ENCODE peak calls at places on chromosomes 5 and 9, in five cellular contexts. X, F, H, N and S are unnamed samples.

GRCh38 chr5:207599-207998 is 10.4 kb downstream of the CCDC127 start:
- DNase-seq in X (no peak), F (no peak), H (peak; percentile 60), N (no peak), S (no peak)

GRCh38 chr5:107124376-107124775 is 546.4 kb downstream of the EFNA5 start:
- DNase-seq in X (no peak), F (no peak), H (no peak), N (no peak), S (no peak)

GRCh38 chr5:83162598-83162997 is 85.3 kb downstream of the XRCC4 start:
- DNase-seq in X (no peak), F (no peak), H (no peak), N (no peak), S (no peak)

GRCh38 chr5:134503088-134503936 is 22.2 kb upstream of the JADE2 start:
- DNase-seq in X (peak; percentile 53), F (peak; percentile 92), H (peak; percentile 31), N (peak; percentile 93), S (no peak)

GRCh38 chr5:39801306-39801705 is 376.5 kb upstream of the DAB2 start:
- DNase-seq in X (no peak), F (no peak), H (no peak), N (no peak), S (no peak)

GRCh38 chr5:161406880-161407279 is 139.6 kb downstream of the GABRB2 start:
- DNase-seq in X (no peak), F (no peak), H (no peak), N (no peak), S (no peak)

GRCh38 chr9:65411336-65411735 is 126.3 kb upstream of the FOXD4L5 start:
- DNase-seq in X (no peak), F (no peak), H (no peak), N (no peak), S (no peak)

GRCh38 chr5:133289686-133290367 is 238.0 kb downstream of the HSPA4 start:
- DNase-seq in X (no peak), F (no peak), H (no peak), N (no peak), S (no peak)

GRCh38 chr5:73314395-73315195 is 134.0 kb downstream of the FOXD1 start:
- DNase-seq in X (no peak), F (no peak), H (no peak), N (no peak), S (no peak)

GRCh38 chr5:14272548-14273205 is 129.5 kb downstream of the TRIO start:
- DNase-seq in X (no peak), F (no peak), H (no peak), N (no peak), S (no peak)

GRCh38 chr9:18390393-18390792 is 83.6 kb upstream of the ADAMTSL1 start:
- DNase-seq in X (no peak), F (no peak), H (no peak), N (no peak), S (no peak)

GRCh38 chr5:108529381-108529780 is 147.5 kb upstream of the FBXL17 start:
- DNase-seq in X (no peak), F (no peak), H (no peak), N (no peak), S (no peak)

GRCh38 chr5:149470942-149471341 is 80.3 kb downstream of the CSNK1A1 start:
- DNase-seq in X (no peak), F (no peak), H (no peak), N (no peak), S (no peak)

GRCh38 chr9:86487222-86487841 is 133.1 kb upstream of the TUT7 start:
- DNase-seq in X (no peak), F (peak; percentile 55), H (peak; percentile 6), N (peak; percentile 23), S (no peak)

GRCh38 chr9:129125478-129125877 is 14.3 kb downstream of the PTPA start:
- DNase-seq in X (no peak), F (peak; percentile 50), H (no peak), N (no peak), S (no peak)

GRCh38 chr5:5929231-5929630 is 449.1 kb downstream of the MED10 start:
- DNase-seq in X (no peak), F (no peak), H (no peak), N (no peak), S (no peak)

GRCh38 chr5:5933651-5934050 is 444.7 kb downstream of the MED10 start:
- DNase-seq in X (no peak), F (peak; percentile 13), H (no peak), N (no peak), S (no peak)

GRCh38 chr5:5932824-5933223 is 445.5 kb downstream of the MED10 start:
- DNase-seq in X (no peak), F (no peak), H (no peak), N (no peak), S (no peak)
- TF ChIP-seq KDM1A in X (no peak), F (no peak), H (no peak), N (no peak), S (no peak)

GRCh38 chr5:43115968-43116367 is 4.7 kb upstream of the ZNF131 start:
- DNase-seq in X (no peak), F (no peak), H (no peak), N (peak; percentile 17), S (no peak)

GRCh38 chr5:43113546-43113945 is 7.2 kb upstream of the ZNF131 start:
- DNase-seq in X (no peak), F (no peak), H (no peak), N (no peak), S (no peak)

GRCh38 chr5:43105369-43106289 is 15.1 kb upstream of the ZNF131 start:
- DNase-seq in X (peak; percentile 79), F (peak; percentile 98), H (peak; percentile 92), N (peak; percentile 90), S (peak; percentile 93)

GRCh38 chr5:43106290-43106638 is 14.4 kb upstream of the ZNF131 start:
- DNase-seq in X (no peak), F (no peak), H (no peak), N (no peak), S (no peak)

DNA sequence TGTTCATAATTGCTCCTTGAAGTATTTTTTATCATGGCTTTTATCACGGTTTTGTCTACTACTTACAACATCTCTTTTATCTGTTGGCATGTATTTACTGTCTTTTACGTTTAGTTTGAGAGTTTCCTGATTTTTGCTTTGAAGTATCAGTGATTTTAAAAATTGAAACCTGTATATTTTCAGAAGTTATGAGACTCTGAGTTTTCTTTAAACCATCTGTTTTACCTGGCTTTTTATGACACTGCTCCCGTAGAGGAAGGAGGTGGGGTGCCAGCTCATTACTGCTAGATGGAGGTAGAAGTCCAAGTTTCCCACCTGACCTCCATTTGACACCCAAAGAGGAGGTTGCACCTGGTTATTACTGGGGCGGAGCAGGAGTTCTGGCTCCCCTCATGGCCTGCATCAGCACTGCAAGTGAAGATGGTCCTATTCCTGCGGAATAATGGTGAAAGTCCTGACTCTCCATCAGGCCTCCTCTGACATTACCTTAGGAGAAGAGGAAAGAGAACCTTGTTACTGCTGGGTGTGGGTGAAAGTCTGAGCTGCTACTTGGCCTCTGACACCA is 10.0 kb upstream of the ZNF131 start:
- DNase-seq in X (no peak), F (peak; percentile 48), H (peak; percentile 43), N (peak; percentile 43), S (peak; percentile 55)
- TF ChIP-seq KDM1A in X (no peak), F (no peak), H (no peak), N (no peak), S (no peak)

GRCh38 chr5:135508496-135509005 is 27.2 kb downstream of the NEUROG1 start:
- DNase-seq in X (no peak), F (no peak), H (no peak), N (no peak), S (no peak)
- TF ChIP-seq KDM1A in X (no peak), F (no peak), H (no peak), N (no peak), S (no peak)

DNA sequence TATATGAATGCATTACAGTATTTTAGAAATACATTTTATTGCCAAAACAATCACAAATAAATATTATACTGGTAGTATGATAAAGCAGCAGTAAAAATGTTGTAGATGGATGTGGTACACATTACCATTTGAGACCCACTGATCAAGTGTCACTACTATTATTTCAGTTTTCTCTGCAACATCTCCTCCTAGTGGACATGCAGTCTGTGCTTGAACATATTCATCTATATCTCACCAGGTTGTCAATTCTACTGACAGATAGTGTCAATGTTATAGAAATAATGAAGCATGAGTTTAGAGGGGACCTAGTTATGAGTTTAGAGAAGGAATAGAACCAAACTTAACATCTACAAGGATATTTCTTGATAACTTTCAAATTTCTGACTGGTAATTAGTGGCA is 39.2 kb upstream of the ELOVL7 start:
- DNase-seq in X (no peak), F (peak; percentile 31), H (no peak), N (peak; percentile 29), S (no peak)
- TF ChIP-seq KDM1A in X (no peak), F (no peak), H (no peak), N (no peak), S (no peak)

GRCh38 chr5:33772276-33772990 is 119.4 kb downstream of the ADAMTS12 start:
- DNase-seq in X (no peak), F (no peak), H (no peak), N (no peak), S (no peak)
- TF ChIP-seq KDM1A in X (no peak), F (no peak), H (no peak), N (no peak), S (no peak)

DNA sequence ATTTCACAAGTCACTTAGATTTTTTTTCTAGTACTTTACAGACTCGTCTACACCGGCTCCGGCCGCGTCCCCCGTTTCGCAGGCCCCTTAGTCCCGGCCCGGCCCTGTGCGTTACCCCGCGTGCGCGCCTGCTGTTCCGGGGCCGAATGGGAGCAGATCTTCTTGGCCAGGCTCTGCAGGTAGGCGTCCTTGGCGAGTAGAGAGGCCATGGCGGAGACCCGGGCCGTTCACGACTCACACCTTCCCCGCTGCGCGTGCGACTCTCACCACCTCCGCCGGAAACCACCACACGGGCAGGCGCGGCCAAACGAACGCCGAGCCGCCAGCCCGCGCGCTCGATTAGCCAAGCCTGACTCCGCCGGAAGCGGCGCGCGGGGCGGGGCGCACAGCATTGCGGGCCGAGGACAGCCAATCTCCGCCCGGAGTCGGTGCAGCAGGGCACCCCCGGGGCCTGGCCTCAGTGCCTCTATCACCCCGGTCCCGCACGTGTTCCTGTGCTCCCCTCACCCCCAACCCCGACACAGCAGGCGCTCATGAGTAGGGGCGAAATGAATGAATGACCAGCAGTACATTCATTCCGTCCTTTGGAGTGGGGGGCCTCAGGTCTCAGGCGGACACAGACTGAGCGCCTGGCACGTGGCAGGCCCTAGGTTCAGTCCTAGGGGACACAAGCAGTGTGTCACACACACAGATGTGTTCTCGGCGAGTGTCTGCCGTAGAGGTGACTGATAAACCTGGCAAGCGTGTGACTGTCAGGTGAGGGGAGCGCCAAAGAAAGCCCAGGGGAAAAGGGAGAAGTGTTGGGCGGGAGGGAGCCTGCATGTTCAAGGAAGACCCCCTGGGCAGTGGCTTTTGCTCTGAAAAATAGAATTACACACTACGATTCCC is at the start of gene SURF6:
- DNase-seq in X (peak; percentile 69), F (peak; percentile 91), H (peak; percentile 90), N (peak; percentile 78), S (peak; percentile 92)
- TF ChIP-seq KDM1A in X (no peak), F (no peak), H (no peak), N (peak; percentile 13), S (no peak)